ENCODE peak calls at places on chromosomes 1 and 21, in ten cellular contexts. One of them, this sample, is unnamed.

GRCh38 chr1:161483361-161483760 is 21.9 kb upstream of the FCGR2A start:
- DNase-seq in cardiac fibroblast: no peak
- DNase-seq in H9: no peak
- DNase-seq in BJ: no peak
- DNase-seq in AG09319: no peak
- DNase-seq in cardiac muscle cell: no peak
- DNase-seq in GM13976: no peak
- DNase-seq in Caco-2: no peak
- DNase-seq in GM10248: no peak
- DNase-seq in neural crest cell: no peak
- DNase-seq in this sample: no peak

GRCh38 chr1:56491441-56491840 is 87.9 kb downstream of the PLPP3 start:
- DNase-seq in BJ: peak; percentile 21
- DNase-seq in GM10248: no peak
- DNase-seq in H9: no peak
- DNase-seq in Caco-2: no peak
- DNase-seq in cardiac muscle cell: no peak
- DNase-seq in AG09319: no peak
- DNase-seq in neural crest cell: no peak
- DNase-seq in GM13976: no peak
- DNase-seq in cardiac fibroblast: peak; percentile 64
- DNase-seq in this sample: no peak

GRCh38 chr1:19149736-19150135 is 60.3 kb downstream of the UBR4 start:
- DNase-seq in neural crest cell: no peak
- DNase-seq in Caco-2: no peak
- DNase-seq in cardiac muscle cell: no peak
- DNase-seq in GM13976: no peak
- DNase-seq in GM10248: no peak
- DNase-seq in AG09319: no peak
- DNase-seq in cardiac fibroblast: no peak
- DNase-seq in H9: no peak
- DNase-seq in BJ: no peak
- DNase-seq in this sample: no peak

GRCh38 chr1:174963547-174964125 is 36.1 kb upstream of the CACYBP start:
- DNase-seq in GM10248: no peak
- DNase-seq in BJ: no peak
- DNase-seq in AG09319: no peak
- DNase-seq in H9: no peak
- DNase-seq in GM13976: no peak
- DNase-seq in neural crest cell: no peak
- DNase-seq in Caco-2: no peak
- DNase-seq in cardiac fibroblast: no peak
- DNase-seq in cardiac muscle cell: no peak
- DNase-seq in this sample: no peak

GRCh38 chr1:97332716-97333115 is 588.1 kb downstream of the DPYD start:
- DNase-seq in BJ: no peak
- DNase-seq in neural crest cell: no peak
- DNase-seq in GM13976: no peak
- DNase-seq in Caco-2: no peak
- DNase-seq in GM10248: no peak
- DNase-seq in AG09319: no peak
- DNase-seq in H9: no peak
- DNase-seq in cardiac fibroblast: peak; percentile 78
- DNase-seq in cardiac muscle cell: no peak
- DNase-seq in this sample: no peak

GRCh38 chr1:184567648-184568047 is 180.8 kb downstream of the C1orf21 start:
- DNase-seq in cardiac muscle cell: no peak
- DNase-seq in GM10248: no peak
- DNase-seq in neural crest cell: no peak
- DNase-seq in H9: no peak
- DNase-seq in BJ: no peak
- DNase-seq in AG09319: no peak
- DNase-seq in GM13976: no peak
- DNase-seq in cardiac fibroblast: peak; percentile 23
- DNase-seq in Caco-2: no peak
- DNase-seq in this sample: no peak

GRCh38 chr1:202263628-202264027 is 70.0 kb downstream of the LGR6 start:
- DNase-seq in cardiac muscle cell: no peak
- DNase-seq in AG09319: no peak
- DNase-seq in Caco-2: no peak
- DNase-seq in neural crest cell: no peak
- DNase-seq in GM10248: no peak
- DNase-seq in H9: no peak
- DNase-seq in cardiac fibroblast: no peak
- DNase-seq in BJ: no peak
- DNase-seq in GM13976: no peak
- DNase-seq in this sample: no peak

GRCh38 chr1:213759359-213760181 is 228.2 kb upstream of the PROX1 start:
- DNase-seq in GM13976: no peak
- DNase-seq in AG09319: no peak
- DNase-seq in BJ: no peak
- DNase-seq in neural crest cell: no peak
- DNase-seq in Caco-2: peak; percentile 14
- DNase-seq in cardiac fibroblast: no peak
- DNase-seq in cardiac muscle cell: no peak
- DNase-seq in H9: no peak
- DNase-seq in GM10248: no peak
- DNase-seq in this sample: no peak

GRCh38 chr1:205041998-205042910 is 758 bp upstream of the CNTN2 start:
- DNase-seq in cardiac muscle cell: no peak
- DNase-seq in cardiac fibroblast: no peak
- DNase-seq in GM13976: no peak
- DNase-seq in Caco-2: no peak
- DNase-seq in H9: no peak
- DNase-seq in BJ: no peak
- DNase-seq in AG09319: no peak
- DNase-seq in neural crest cell: no peak
- DNase-seq in GM10248: no peak
- DNase-seq in this sample: no peak

GRCh38 chr1:25799758-25800537 is at the start of gene SELENON:
- DNase-seq in BJ: no peak
- DNase-seq in neural crest cell: peak; percentile 67
- DNase-seq in Caco-2: peak; percentile 66
- DNase-seq in GM10248: peak; percentile 60
- DNase-seq in AG09319: no peak
- DNase-seq in GM13976: peak; percentile 75
- DNase-seq in cardiac muscle cell: peak; percentile 83
- DNase-seq in cardiac fibroblast: no peak
- DNase-seq in H9: peak; percentile 90
- DNase-seq in this sample: peak; percentile 78

DNA sequence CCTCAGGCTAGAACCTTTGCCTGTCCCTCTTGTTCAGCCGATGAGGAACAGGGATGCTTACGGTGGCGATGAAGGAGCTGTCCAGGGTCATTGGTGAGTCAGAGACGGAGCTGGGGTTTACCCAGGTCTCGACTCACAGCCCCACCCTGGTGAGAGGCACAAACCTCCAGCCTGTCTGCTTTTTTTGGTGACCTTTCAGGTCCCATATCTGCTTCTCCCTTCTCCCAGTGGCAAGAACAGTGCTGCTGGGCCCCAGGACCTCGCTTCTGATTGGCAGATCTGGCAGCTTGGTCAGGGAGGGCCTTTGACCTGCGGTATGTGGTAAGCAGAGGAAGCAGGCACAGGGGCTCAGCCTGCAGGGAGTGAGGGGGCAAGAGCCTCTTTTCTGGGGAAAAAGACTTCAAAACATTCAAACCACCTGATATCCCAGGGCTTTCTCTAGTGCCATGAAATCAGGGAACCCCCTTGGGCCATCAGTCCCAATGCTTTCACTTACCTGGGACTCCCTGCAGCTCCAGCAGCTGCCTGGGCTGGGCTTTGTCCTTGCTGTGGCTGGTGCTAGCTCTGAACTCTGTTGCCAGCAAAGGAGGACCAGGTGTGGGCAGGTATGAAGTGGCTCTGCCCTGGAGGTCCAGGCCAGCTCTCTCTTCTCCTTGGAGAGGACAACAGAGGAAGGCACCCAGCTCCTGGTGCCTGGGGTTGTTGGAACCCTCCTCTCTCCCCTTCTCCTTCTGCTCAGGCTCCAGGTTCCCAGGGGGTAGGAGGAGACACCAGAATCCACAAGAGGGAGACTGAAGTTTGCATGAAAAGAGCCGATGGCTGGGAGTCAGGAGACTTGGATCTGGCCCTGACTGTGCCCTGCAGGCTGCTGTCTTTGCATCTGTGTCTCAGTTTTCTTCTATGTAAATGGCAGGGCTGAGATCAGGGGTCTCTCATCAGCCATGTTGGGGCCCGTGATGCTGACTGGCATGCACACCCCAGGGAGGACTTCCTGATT is 41.4 kb downstream of the TRIM62 start:
- DNase-seq in cardiac muscle cell: no peak
- DNase-seq in H9: peak; percentile 71
- DNase-seq in GM10248: no peak
- DNase-seq in neural crest cell: no peak
- DNase-seq in GM13976: no peak
- DNase-seq in AG09319: no peak
- DNase-seq in cardiac fibroblast: peak; percentile 46
- DNase-seq in Caco-2: no peak
- DNase-seq in BJ: no peak
- DNase-seq in this sample: no peak
- TF ChIP-seq CTCF in cardiac muscle cell: peak; percentile 23
- TF ChIP-seq CTCF in H9: peak; percentile 36
- TF ChIP-seq CTCF in GM10248: no peak
- TF ChIP-seq CTCF in neural crest cell: peak; percentile 16
- TF ChIP-seq CTCF in GM13976: no peak
- TF ChIP-seq CTCF in AG09319: peak; percentile 1
- TF ChIP-seq CTCF in cardiac fibroblast: peak; percentile 12
- TF ChIP-seq CTCF in Caco-2: peak; percentile 6
- TF ChIP-seq CTCF in BJ: peak; percentile 25
- TF ChIP-seq CTCF in this sample: no peak

GRCh38 chr21:36609654-36610053 is 89.3 kb upstream of the SIM2 start:
- DNase-seq in cardiac fibroblast: no peak
- DNase-seq in AG09319: no peak
- DNase-seq in neural crest cell: no peak
- DNase-seq in GM13976: no peak
- DNase-seq in BJ: no peak
- DNase-seq in cardiac muscle cell: no peak
- DNase-seq in H9: no peak
- DNase-seq in GM10248: no peak
- DNase-seq in Caco-2: no peak
- DNase-seq in this sample: no peak

GRCh38 chr21:36606983-36607325 is 92.0 kb upstream of the SIM2 start:
- DNase-seq in Caco-2: no peak
- DNase-seq in H9: no peak
- DNase-seq in GM10248: no peak
- DNase-seq in GM13976: no peak
- DNase-seq in cardiac muscle cell: no peak
- DNase-seq in BJ: no peak
- DNase-seq in cardiac fibroblast: no peak
- DNase-seq in AG09319: no peak
- DNase-seq in neural crest cell: no peak
- DNase-seq in this sample: no peak

GRCh38 chr21:36603221-36603620 is 95.7 kb upstream of the SIM2 start:
- DNase-seq in Caco-2: no peak
- DNase-seq in BJ: no peak
- DNase-seq in H9: no peak
- DNase-seq in neural crest cell: no peak
- DNase-seq in GM13976: no peak
- DNase-seq in AG09319: no peak
- DNase-seq in GM10248: no peak
- DNase-seq in cardiac fibroblast: no peak
- DNase-seq in cardiac muscle cell: no peak
- DNase-seq in this sample: no peak

GRCh38 chr21:36608251-36608650 is 90.7 kb upstream of the SIM2 start:
- DNase-seq in Caco-2: no peak
- DNase-seq in GM13976: no peak
- DNase-seq in cardiac fibroblast: no peak
- DNase-seq in GM10248: no peak
- DNase-seq in AG09319: no peak
- DNase-seq in BJ: no peak
- DNase-seq in cardiac muscle cell: no peak
- DNase-seq in neural crest cell: no peak
- DNase-seq in H9: no peak
- DNase-seq in this sample: no peak

GRCh38 chr21:36606292-36606982 is 92.5 kb upstream of the SIM2 start:
- DNase-seq in GM10248: no peak
- DNase-seq in cardiac muscle cell: no peak
- DNase-seq in BJ: no peak
- DNase-seq in AG09319: no peak
- DNase-seq in GM13976: no peak
- DNase-seq in Caco-2: no peak
- DNase-seq in cardiac fibroblast: no peak
- DNase-seq in neural crest cell: no peak
- DNase-seq in H9: no peak
- DNase-seq in this sample: no peak
- TF ChIP-seq CTCF in GM10248: no peak
- TF ChIP-seq CTCF in cardiac muscle cell: no peak
- TF ChIP-seq CTCF in BJ: no peak
- TF ChIP-seq CTCF in AG09319: no peak
- TF ChIP-seq CTCF in GM13976: no peak
- TF ChIP-seq CTCF in Caco-2: peak; percentile 3
- TF ChIP-seq CTCF in cardiac fibroblast: no peak
- TF ChIP-seq CTCF in neural crest cell: no peak
- TF ChIP-seq CTCF in H9: peak; percentile 50
- TF ChIP-seq CTCF in this sample: no peak

DNA sequence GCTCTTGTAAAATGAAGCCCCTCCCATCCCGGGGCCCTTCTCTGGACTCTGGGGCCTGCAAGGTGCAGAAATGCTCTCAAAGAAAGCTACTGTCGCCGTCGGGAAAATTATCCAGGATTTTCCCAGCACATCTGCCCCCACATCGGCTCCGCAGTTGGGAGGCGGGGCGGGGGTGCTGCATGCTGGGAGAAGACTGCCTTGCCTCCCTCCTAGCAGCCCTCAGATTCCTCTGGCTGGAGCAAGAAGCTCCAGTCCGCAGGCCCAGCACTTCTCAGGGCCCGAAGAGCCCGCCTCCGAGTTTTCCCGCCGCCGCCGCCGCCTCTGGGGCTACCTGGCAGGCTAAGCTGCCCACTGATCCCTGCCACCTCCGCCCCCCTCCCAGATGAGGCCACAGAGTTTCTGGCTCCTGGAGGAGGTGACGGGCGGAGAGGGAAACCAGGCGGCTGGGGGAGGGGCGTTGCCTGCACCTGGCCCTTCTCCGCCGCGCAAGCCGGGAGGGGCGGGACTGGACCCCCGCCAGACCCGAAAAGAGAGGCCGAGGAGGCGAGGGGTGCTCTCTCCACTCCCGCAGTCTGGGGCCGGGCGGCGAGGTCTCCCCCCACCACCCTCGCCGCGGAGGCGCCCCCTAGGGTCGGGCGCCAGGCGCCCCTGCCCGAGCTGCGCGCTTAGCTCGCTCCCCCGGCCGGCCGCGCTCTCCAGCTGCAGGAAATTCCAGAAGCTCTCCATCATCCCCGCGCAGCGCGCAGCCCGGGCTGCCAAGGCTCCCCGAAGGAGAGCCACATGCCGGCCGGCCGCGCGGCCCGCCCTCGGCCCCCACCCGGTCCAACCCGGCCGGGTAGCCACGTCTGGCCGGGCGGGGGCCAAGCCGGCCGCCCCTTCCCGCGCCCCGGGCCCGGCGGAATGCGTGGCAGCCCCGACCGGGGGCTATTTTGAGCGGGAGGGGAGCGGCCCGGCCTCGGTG is 28.8 kb downstream of the AHDC1 start:
- DNase-seq in GM10248: no peak
- DNase-seq in cardiac fibroblast: peak; percentile 86
- DNase-seq in AG09319: no peak
- DNase-seq in GM13976: no peak
- DNase-seq in neural crest cell: peak; percentile 52
- DNase-seq in Caco-2: peak; percentile 86
- DNase-seq in BJ: no peak
- DNase-seq in H9: peak; percentile 87
- DNase-seq in cardiac muscle cell: peak; percentile 90
- DNase-seq in this sample: peak; percentile 79
- TF ChIP-seq CTCF in GM10248: no peak
- TF ChIP-seq CTCF in cardiac fibroblast: no peak
- TF ChIP-seq CTCF in AG09319: peak; percentile 5
- TF ChIP-seq CTCF in GM13976: no peak
- TF ChIP-seq CTCF in neural crest cell: peak; percentile 61
- TF ChIP-seq CTCF in Caco-2: peak; percentile 25
- TF ChIP-seq CTCF in BJ: peak; percentile 23
- TF ChIP-seq CTCF in H9: peak; percentile 74
- TF ChIP-seq CTCF in cardiac muscle cell: peak; percentile 49
- TF ChIP-seq CTCF in this sample: peak; percentile 28

GRCh38 chr1:29960906-29961675 is 724.8 kb downstream of the PTPRU start:
- DNase-seq in AG09319: no peak
- DNase-seq in Caco-2: no peak
- DNase-seq in GM13976: no peak
- DNase-seq in cardiac fibroblast: no peak
- DNase-seq in GM10248: no peak
- DNase-seq in neural crest cell: peak; percentile 46
- DNase-seq in cardiac muscle cell: peak; percentile 5
- DNase-seq in BJ: no peak
- DNase-seq in H9: peak; percentile 39
- DNase-seq in this sample: no peak
- TF ChIP-seq CTCF in AG09319: no peak
- TF ChIP-seq CTCF in Caco-2: no peak
- TF ChIP-seq CTCF in GM13976: no peak
- TF ChIP-seq CTCF in cardiac fibroblast: no peak
- TF ChIP-seq CTCF in GM10248: no peak
- TF ChIP-seq CTCF in neural crest cell: no peak
- TF ChIP-seq CTCF in cardiac muscle cell: no peak
- TF ChIP-seq CTCF in BJ: no peak
- TF ChIP-seq CTCF in H9: no peak
- TF ChIP-seq CTCF in this sample: no peak